ENCODE peak calls at places on chromosomes 16 and 17, in five cellular contexts. B is astrocyte of the cerebellum, V is type B pancreatic cell, Z is ovary, L is lower leg skin. O is an unnamed sample.

GRCh38 chr17:21243516-21244303 is 9.5 kb downstream of the NATD1 start:
- DNase-seq in B (no peak), V (no peak), Z (no peak), L (no peak), O (no peak)

GRCh38 chr17:48123111-48123510 is 15.5 kb downstream of the SNX11 start:
- DNase-seq in B (no peak), V (no peak), Z (no peak), L (no peak), O (no peak)

GRCh38 chr17:2871205-2871604 is 75.0 kb downstream of the RAP1GAP2 start:
- DNase-seq in B (no peak), V (no peak), Z (no peak), L (no peak), O (no peak)

GRCh38 chr17:44331249-44331760 is 6.7 kb upstream of the SLC25A39 start:
- DNase-seq in B (peak; percentile 47), V (no peak), Z (no peak), L (peak; percentile 79), O (peak; percentile 48)

GRCh38 chr16:24497405-24497804 is 42.0 kb upstream of the RBBP6 start:
- DNase-seq in B (no peak), V (no peak), Z (no peak), L (no peak), O (no peak)

GRCh38 chr16:1779741-1780676 is 2.4 kb downstream of the SPSB3 start:
- DNase-seq in B (no peak), V (no peak), Z (peak; percentile 47), L (no peak), O (no peak)

GRCh38 chr17:15289285-15290185 is 24.4 kb upstream of the PMP22 start:
- DNase-seq in B (no peak), V (no peak), Z (no peak), L (no peak), O (no peak)

GRCh38 chr17:1272701-1273100 is 2.5 kb downstream of the BHLHA9 start:
- DNase-seq in B (no peak), V (no peak), Z (no peak), L (no peak), O (no peak)

GRCh38 chr17:81090361-81091133 is 55.6 kb downstream of the BAIAP2 start:
- DNase-seq in B (no peak), V (no peak), Z (no peak), L (peak; percentile 86), O (no peak)

GRCh38 chr17:41799366-41799765 is 12.4 kb downstream of the P3H4 start:
- DNase-seq in B (no peak), V (no peak), Z (no peak), L (no peak), O (no peak)

GRCh38 chr17:47778184-47778635 is 43.4 kb downstream of the OSBPL7 start:
- DNase-seq in B (no peak), V (no peak), Z (no peak), L (no peak), O (no peak)

GRCh38 chr17:72117748-72118587 is 2.9 kb upstream of the SOX9 start:
- DNase-seq in B (no peak), V (no peak), Z (no peak), L (no peak), O (no peak)

GRCh38 chr16:14186007-14186953 is 115.2 kb downstream of the MRTFB start:
- DNase-seq in B (peak; percentile 49), V (no peak), Z (no peak), L (no peak), O (no peak)

GRCh38 chr17:60522889-60523626 is 3.0 kb downstream of the APPBP2 start:
- DNase-seq in B (no peak), V (no peak), Z (no peak), L (no peak), O (no peak)

GRCh38 chr16:15822957-15823356 is 33.9 kb downstream of the MYH11 start:
- DNase-seq in B (no peak), V (no peak), Z (peak; percentile 80), L (no peak), O (no peak)

GRCh38 chr17:76386966-76387765 is 2.8 kb downstream of the SPHK1 start:
- DNase-seq in B (no peak), V (no peak), Z (peak; percentile 40), L (no peak), O (no peak)

GRCh38 chr17:36592711-36593321 is 1.1 kb downstream of the DHRS11 start:
- DNase-seq in B (no peak), V (peak; percentile 56), Z (no peak), L (no peak), O (no peak)

GRCh38 chr17:16212793-16213192 is 2.5 kb downstream of the NCOR1 start:
- DNase-seq in B (no peak), V (no peak), Z (no peak), L (no peak), O (no peak)

GRCh38 chr17:63699638-63700527 is at the start of gene LIMD2:
- DNase-seq in B (no peak), V (no peak), Z (peak; percentile 70), L (no peak), O (peak; percentile 91)

GRCh38 chr17:18185832-18186231 is 2.2 kb downstream of the ALKBH5 start:
- DNase-seq in B (no peak), V (no peak), Z (no peak), L (no peak), O (no peak)

GRCh38 chr16:85913688-85914422 is 14.9 kb downstream of the IRF8 start:
- DNase-seq in B (no peak), V (no peak), Z (no peak), L (no peak), O (no peak)

GRCh38 chr17:78044280-78044835 is 84.2 kb downstream of the TMC6 start:
- DNase-seq in B (no peak), V (no peak), Z (no peak), L (no peak), O (no peak)

GRCh38 chr16:86231996-86232350 is 278.4 kb upstream of the FOXF1 start:
- DNase-seq in B (no peak), V (no peak), Z (no peak), L (no peak), O (no peak)

GRCh38 chr16:83211711-83212110 is 584.9 kb downstream of the CDH13 start:
- DNase-seq in B (peak; percentile 4), V (no peak), Z (no peak), L (no peak), O (no peak)

GRCh38 chr17:6163632-6164319 is 93.6 kb downstream of the WSCD1 start:
- DNase-seq in B (peak; percentile 74), V (no peak), Z (no peak), L (no peak), O (no peak)

GRCh38 chr17:74573169-74573568 is 5.9 kb upstream of the CD300H start:
- DNase-seq in B (no peak), V (no peak), Z (no peak), L (no peak), O (no peak)

GRCh38 chr17:40552806-40553693 is 12.2 kb downstream of the CCR7 start:
- DNase-seq in B (no peak), V (peak; percentile 40), Z (no peak), L (peak; percentile 13), O (no peak)

GRCh38 chr16:50276801-50277560 is 10.6 kb downstream of the ADCY7 start:
- DNase-seq in B (no peak), V (no peak), Z (peak; percentile 1), L (no peak), O (no peak)

GRCh38 chr17:61477204-61477834 is 25.1 kb downstream of the TBX4 start:
- DNase-seq in B (no peak), V (no peak), Z (peak; percentile 6), L (no peak), O (no peak)

GRCh38 chr16:72939247-72939646 is 108.7 kb downstream of the ZFHX3 start:
- DNase-seq in B (no peak), V (no peak), Z (no peak), L (peak; percentile 54), O (no peak)

DNA sequence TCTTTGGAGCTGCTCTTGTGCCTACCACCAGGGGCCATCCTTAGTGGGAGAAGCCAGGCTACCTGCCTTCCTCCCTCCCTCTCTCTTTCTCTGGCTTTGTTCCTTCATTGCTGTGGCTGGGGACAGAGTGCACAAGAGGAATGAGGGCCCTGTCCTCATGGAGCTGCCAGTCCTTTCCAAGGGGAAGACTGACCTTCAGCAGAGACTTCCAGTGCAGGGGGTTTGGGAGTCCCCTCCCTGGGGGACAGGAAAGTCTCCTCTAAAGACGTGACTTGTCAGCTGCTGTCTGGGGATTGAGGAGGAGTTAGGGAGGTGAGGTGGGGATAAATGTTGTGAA is 108.1 kb downstream of the CMIP start:
- DNase-seq in B (no peak), V (no peak), Z (no peak), L (no peak), O (no peak)
- TF ChIP-seq CTCF in B (no peak), V (no peak), Z (no peak), L (no peak), O (no peak)

GRCh38 chr17:51487947-51488346 is 227.6 kb downstream of the UTP18 start:
- DNase-seq in B (no peak), V (no peak), Z (no peak), L (no peak), O (no peak)
- TF ChIP-seq CTCF in B (no peak), V (peak; percentile 58), Z (no peak), L (no peak), O (no peak)

DNA sequence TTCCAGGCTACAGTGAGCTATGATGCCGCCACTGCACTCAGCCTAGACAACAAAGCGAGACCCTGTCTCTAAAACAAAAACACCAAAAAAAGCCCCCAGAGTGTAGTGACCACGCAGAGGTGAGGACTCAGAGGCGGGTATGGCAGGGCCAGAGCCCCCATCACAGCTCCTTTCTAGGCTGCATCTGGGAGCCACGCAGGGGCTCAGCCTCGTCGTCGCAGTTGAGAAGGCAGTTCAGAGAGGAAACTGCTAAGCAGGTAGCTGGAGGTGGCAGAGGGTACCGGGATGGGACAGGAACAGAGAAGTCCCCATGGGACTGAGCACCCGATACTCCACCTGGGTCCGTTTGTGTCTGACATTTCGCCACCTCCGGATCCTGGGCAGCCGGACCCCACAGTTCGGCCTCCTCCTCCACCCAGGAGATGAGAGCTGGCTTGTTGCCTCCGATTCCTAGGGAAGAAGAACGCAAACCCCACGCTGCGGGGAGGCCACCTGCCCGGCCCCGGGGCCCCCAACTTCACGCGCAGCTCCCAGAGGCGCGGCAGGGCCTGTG is 701 bp downstream of the ZNF764 start:
- DNase-seq in B (no peak), V (no peak), Z (no peak), L (no peak), O (no peak)
- TF ChIP-seq CTCF in B (peak; percentile 3), V (no peak), Z (no peak), L (no peak), O (no peak)

DNA sequence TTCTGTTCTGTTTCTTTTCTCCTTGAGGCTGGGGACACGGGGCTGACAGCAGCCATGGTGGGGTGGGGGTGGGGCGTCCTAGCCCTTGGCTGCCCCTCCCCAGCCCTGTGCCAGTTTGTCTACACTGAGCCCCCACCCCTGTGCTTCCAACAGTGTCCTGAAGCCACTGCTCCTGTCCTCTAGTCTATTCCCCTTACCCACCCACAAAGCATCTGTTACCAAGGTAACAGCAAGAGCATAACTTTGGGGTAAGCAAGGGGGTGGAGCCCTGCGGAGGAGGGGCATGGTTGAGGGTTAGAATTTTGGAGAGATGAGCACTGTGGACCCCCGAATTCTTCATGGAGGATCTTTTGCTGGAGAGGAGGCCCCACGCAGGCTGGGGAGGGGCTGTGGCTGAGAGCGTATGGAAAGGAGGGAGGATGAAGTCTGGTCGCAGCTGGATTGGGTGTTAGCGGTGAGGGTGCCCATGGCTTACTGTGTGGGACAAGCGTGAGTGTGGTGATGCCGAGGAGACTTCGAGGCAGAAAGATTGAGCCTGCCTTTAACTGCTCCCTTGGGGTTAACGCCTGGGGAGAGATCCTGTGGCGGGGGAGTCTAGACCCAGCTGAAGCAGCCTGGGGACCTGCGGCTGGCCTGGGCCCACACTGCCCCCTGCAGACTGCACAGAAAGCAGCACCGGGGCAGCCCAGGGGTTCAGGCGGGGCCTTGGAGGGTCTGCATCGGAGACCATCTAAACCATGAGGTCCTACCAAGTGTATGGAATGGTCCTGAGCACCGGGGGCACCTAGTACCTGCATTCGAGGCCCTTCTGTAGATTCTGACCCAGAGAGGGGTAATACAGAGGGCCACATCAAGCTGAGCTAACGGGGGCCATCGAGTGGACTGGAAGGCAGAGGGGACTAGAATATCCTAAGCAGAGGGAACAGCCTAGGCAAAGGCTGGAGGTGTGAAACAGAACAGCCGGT is 6.1 kb upstream of the STAC2 start:
- DNase-seq in B (no peak), V (no peak), Z (peak; percentile 59), L (no peak), O (peak; percentile 53)
- TF ChIP-seq CTCF in B (peak; percentile 72), V (peak; percentile 79), Z (peak; percentile 53), L (peak; percentile 60), O (peak; percentile 76)